ENCODE peak calls at places on chromosome 22, in nine cellular contexts. U is IMR-90, N is prostate gland, H is uterus, I is transverse colon, P is sigmoid colon, J is heart left ventricle, F is vagina, L is Peyer's patch. M is an unnamed sample.
A peak's percentile ranks its signal among the peaks of the same experiment; 100 is the strongest.

GRCh38 chr22:20247010-20247505 is 21.1 kb downstream of the RTN4R start:
- DNase-seq in U (peak; percentile 39), N (no peak), H (no peak), I (no peak), P (no peak), J (no peak), F (no peak), L (no peak), M (no peak)

GRCh38 chr22:21661991-21662390 is 3.8 kb upstream of the PPIL2 start:
- DNase-seq in U (no peak), N (no peak), H (no peak), I (no peak), P (no peak), J (no peak), F (no peak), L (no peak), M (no peak)

GRCh38 chr22:42397332-42398246 is 34.6 kb downstream of the NFAM1 start:
- DNase-seq in U (no peak), N (no peak), H (no peak), I (peak; percentile 35), P (peak; percentile 81), J (peak; percentile 29), F (no peak), L (peak; percentile 84), M (no peak)

GRCh38 chr22:17303840-17304779 is 65.2 kb upstream of the CECR2 start:
- DNase-seq in U (no peak), N (no peak), H (no peak), I (peak; percentile 21), P (no peak), J (no peak), F (no peak), L (peak; percentile 56), M (no peak)

GRCh38 chr22:38519453-38520250 is 13.5 kb upstream of the DDX17 start:
- DNase-seq in U (no peak), N (no peak), H (no peak), I (no peak), P (no peak), J (no peak), F (no peak), L (no peak), M (no peak)

GRCh38 chr22:21929253-21929652 is 23.4 kb downstream of the PPM1F start:
- DNase-seq in U (no peak), N (no peak), H (no peak), I (no peak), P (no peak), J (no peak), F (no peak), L (no peak), M (no peak)

GRCh38 chr22:23073506-23074229 is 3.3 kb downstream of the GNAZ start:
- DNase-seq in U (no peak), N (no peak), H (no peak), I (no peak), P (peak; percentile 53), J (no peak), F (no peak), L (no peak), M (no peak)

GRCh38 chr22:42688241-42688913 is 32.3 kb downstream of the A4GALT start:
- DNase-seq in U (peak; percentile 93), N (peak; percentile 95), H (peak; percentile 97), I (peak; percentile 78), P (peak; percentile 98), J (peak; percentile 92), F (peak; percentile 99), L (peak; percentile 82), M (peak; percentile 36)

GRCh38 chr22:17808688-17809403 is 34.6 kb upstream of the BID start:
- DNase-seq in U (peak; percentile 6), N (no peak), H (no peak), I (no peak), P (no peak), J (no peak), F (no peak), L (no peak), M (no peak)

GRCh38 chr22:41117127-41117965 is 25.0 kb downstream of the EP300 start:
- DNase-seq in U (no peak), N (no peak), H (no peak), I (no peak), P (no peak), J (no peak), F (no peak), L (no peak), M (no peak)
- TF ChIP-seq POLR2A in U (no peak), N (no peak), H (no peak), I (no peak), P (no peak), J (no peak), F (no peak), L (no peak), M (no peak)

GRCh38 chr22:24310969-24311368 is 40.3 kb downstream of the SPECC1L start:
- DNase-seq in U (no peak), N (no peak), H (no peak), I (no peak), P (no peak), J (no peak), F (no peak), L (no peak), M (no peak)

GRCh38 chr22:24304067-24304675 is 33.5 kb downstream of the SPECC1L start:
- DNase-seq in U (no peak), N (no peak), H (no peak), I (no peak), P (no peak), J (no peak), F (no peak), L (peak; percentile 58), M (no peak)

GRCh38 chr22:24303007-24303406 is 32.4 kb downstream of the SPECC1L start:
- DNase-seq in U (no peak), N (no peak), H (no peak), I (no peak), P (no peak), J (no peak), F (no peak), L (no peak), M (no peak)

GRCh38 chr22:24302591-24302990 is 32.0 kb downstream of the SPECC1L start:
- DNase-seq in U (no peak), N (peak; percentile 29), H (no peak), I (no peak), P (no peak), J (no peak), F (no peak), L (no peak), M (no peak)

GRCh38 chr22:24305260-24305692 is 34.6 kb downstream of the SPECC1L start:
- DNase-seq in U (peak; percentile 4), N (no peak), H (no peak), I (no peak), P (no peak), J (no peak), F (no peak), L (no peak), M (no peak)
- TF ChIP-seq POLR2A in U (no peak), N (no peak), H (no peak), I (no peak), P (no peak), J (no peak), F (no peak), L (no peak), M (no peak)

GRCh38 chr22:41239443-41240128 is 1.1 kb downstream of the CHADL start:
- DNase-seq in U (no peak), N (no peak), H (no peak), I (no peak), P (no peak), J (no peak), F (no peak), L (no peak), M (no peak)

GRCh38 chr22:41237036-41237706 is 3.6 kb downstream of the CHADL start:
- DNase-seq in U (no peak), N (no peak), H (no peak), I (no peak), P (no peak), J (no peak), F (no peak), L (no peak), M (no peak)

GRCh38 chr22:41238570-41239442 is 1.9 kb downstream of the CHADL start:
- DNase-seq in U (no peak), N (no peak), H (no peak), I (no peak), P (no peak), J (no peak), F (no peak), L (no peak), M (no peak)

GRCh38 chr22:41240377-41241132 is at the start of gene CHADL:
- DNase-seq in U (no peak), N (peak; percentile 32), H (no peak), I (no peak), P (peak; percentile 82), J (no peak), F (no peak), L (no peak), M (no peak)

DNA sequence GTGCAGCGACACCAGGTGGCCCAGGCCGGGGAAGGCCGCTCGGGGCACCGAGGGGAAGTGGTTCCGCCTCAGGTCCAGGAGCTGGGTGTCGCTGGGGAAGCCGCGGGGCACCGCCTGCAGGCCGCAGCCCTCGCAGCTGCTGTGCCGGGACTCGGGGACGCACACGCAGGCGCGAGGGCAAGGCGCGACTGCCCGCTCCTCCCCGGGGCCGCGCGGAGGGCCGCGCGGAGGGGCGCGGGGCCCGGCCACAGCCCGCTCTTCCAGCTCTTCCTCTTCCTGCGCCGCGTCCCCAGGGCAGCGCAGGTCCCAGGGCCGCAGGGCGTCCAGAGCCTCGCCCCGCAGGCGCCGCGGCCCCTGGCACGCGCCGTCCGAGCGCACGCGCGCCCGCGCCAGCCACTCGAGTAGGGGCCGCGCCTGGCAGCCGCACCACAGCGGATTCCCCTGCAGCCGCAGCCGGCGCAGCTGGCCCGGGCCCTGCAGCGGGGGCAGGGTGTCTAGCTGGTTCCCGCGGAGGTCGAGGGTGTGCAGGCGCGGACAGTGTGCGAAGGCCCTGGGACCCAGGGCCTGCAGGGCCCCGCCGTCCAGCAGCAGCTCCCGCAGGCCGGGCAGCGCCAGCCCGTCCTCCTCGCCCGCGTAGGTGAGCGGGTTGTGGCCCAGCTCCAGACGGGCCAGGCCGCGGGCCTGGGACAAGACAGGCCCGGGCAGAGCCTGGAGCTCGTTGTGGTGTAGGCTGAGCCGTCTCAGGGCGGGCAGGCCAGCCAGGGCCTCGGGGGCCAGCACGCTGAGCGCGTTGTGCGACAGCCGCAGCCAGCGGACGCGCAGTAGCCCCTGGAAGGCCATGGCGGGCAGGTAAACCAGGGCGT is 2.8 kb downstream of the CHADL start:
- DNase-seq in U (peak; percentile 13), N (peak; percentile 75), H (no peak), I (peak; percentile 86), P (peak; percentile 79), J (peak; percentile 80), F (no peak), L (peak; percentile 93), M (no peak)
- TF ChIP-seq POLR2A in U (no peak), N (no peak), H (no peak), I (no peak), P (no peak), J (no peak), F (no peak), L (no peak), M (no peak)

DNA sequence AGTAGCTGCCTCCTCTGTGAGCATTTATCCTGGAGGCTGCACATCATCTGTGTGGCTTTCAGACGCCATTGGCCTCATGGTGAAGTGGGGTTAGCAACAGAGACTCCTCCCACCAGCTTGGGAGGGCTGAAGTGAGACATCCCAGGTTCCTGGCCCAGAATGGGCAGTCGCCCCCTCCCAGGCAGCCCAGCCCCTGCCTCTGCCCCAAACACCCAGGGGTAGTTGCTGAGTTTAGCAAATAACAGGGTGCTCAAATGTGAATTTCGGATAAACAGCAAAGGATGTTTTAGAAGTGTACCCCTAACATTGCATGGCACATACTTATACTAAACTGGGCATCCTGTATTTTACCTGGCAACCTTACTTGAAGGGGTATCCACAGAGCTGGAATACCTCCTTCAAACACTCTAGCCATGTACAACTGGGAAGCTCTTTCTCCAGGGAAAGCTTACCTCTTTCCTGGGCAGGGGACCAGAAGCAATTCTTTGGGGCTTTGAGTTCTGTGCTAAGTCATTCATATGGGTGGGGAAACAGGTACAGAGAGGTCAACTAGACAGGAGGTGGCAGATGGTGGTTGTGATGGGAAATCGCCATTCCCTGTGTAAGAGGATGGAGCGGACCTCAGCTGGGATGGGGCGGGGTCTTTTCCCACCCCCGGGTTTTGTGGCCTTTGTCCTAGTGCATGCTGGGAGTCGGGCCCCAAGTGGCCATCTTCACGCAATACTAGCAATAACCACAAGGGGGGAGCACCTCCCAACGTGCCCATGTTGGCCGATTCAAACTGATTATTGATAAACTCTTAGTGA is 19.3 kb downstream of the MTFP1 start:
- DNase-seq in U (peak; percentile 52), N (no peak), H (no peak), I (peak; percentile 48), P (no peak), J (no peak), F (no peak), L (peak; percentile 72), M (no peak)
- TF ChIP-seq POLR2A in U (peak; percentile 48), N (no peak), H (no peak), I (no peak), P (no peak), J (no peak), F (no peak), L (no peak), M (no peak)

M was measured in H54.